ENCODE peak calls at places on chromosomes 6 and 20, in eight cellular contexts. M is sigmoid colon, Z is transverse colon, L is spleen, R is HCT116, O is upper lobe of left lung, T is breast epithelium, I is K562. S is an unnamed sample.

GRCh38 chr20:25720285-25720684 is 23.6 kb upstream of the ZNF337 start:
- DNase-seq in M (no peak), Z (no peak), L (no peak), R (no peak), O (no peak), T (no peak), I (no peak), S (no peak)

GRCh38 chr6:170439366-170440351 is 113.4 kb downstream of the PSMB1 start:
- DNase-seq in M (peak), Z (no peak), L (peak), R (no peak), O (no peak), T (no peak), I (no peak), S (no peak)

GRCh38 chr6:41286544-41287346 is at the start of gene TREM1:
- DNase-seq in M (peak), Z (peak), L (peak), R (no peak), O (peak), T (no peak), I (peak), S (no peak)

GRCh38 chr6:129046526-129046925 is 163.6 kb downstream of the LAMA2 start:
- DNase-seq in M (no peak), Z (no peak), L (no peak), R (no peak), O (no peak), T (no peak), I (no peak), S (no peak)

GRCh38 chr6:48747040-48747439 is 636.0 kb upstream of the PTCHD4 start:
- DNase-seq in M (no peak), Z (no peak), L (no peak), R (no peak), O (no peak), T (no peak), I (no peak), S (no peak)

GRCh38 chr6:139655783-139656705 is 281.6 kb upstream of the CITED2 start:
- DNase-seq in M (no peak), Z (peak), L (no peak), R (peak), O (no peak), T (no peak), I (peak), S (no peak)

GRCh38 chr6:110422444-110422822 is 7.1 kb upstream of the DDO start:
- DNase-seq in M (no peak), Z (no peak), L (no peak), R (no peak), O (no peak), T (no peak), I (no peak), S (no peak)

GRCh38 chr20:3313681-3314080 is 74.7 kb upstream of the SLC4A11 start:
- DNase-seq in M (no peak), Z (no peak), L (no peak), R (no peak), O (no peak), T (no peak), I (no peak), S (no peak)

GRCh38 chr6:41677430-41678045 is 39.3 kb downstream of the MDFI start:
- DNase-seq in M (no peak), Z (no peak), L (peak), R (no peak), O (no peak), T (no peak), I (no peak), S (no peak)

GRCh38 chr6:122438975-122439374 is 32.6 kb downstream of the SERINC1 start:
- DNase-seq in M (no peak), Z (no peak), L (no peak), R (no peak), O (no peak), T (no peak), I (no peak), S (no peak)

GRCh38 chr6:169863710-169864109 is 112.3 kb downstream of the ERMARD start:
- DNase-seq in M (no peak), Z (no peak), L (no peak), R (no peak), O (no peak), T (no peak), I (no peak), S (no peak)

GRCh38 chr20:10398834-10399369 is 35.1 kb downstream of the MKKS start:
- DNase-seq in M (no peak), Z (no peak), L (no peak), R (no peak), O (no peak), T (no peak), I (no peak), S (no peak)

GRCh38 chr20:17645010-17645409 is 37.0 kb downstream of the RRBP1 start:
- DNase-seq in M (no peak), Z (no peak), L (peak), R (no peak), O (no peak), T (no peak), I (no peak), S (no peak)

GRCh38 chr6:119742188-119742803 is 392.7 kb upstream of the MAN1A1 start:
- DNase-seq in M (no peak), Z (peak), L (peak), R (peak), O (peak), T (no peak), I (peak), S (peak)

GRCh38 chr6:76026101-76026500 is 46.4 kb downstream of the IMPG1 start:
- DNase-seq in M (no peak), Z (no peak), L (no peak), R (no peak), O (no peak), T (no peak), I (no peak), S (no peak)

GRCh38 chr20:20022498-20022897 is 5.3 kb downstream of the NAA20 start:
- DNase-seq in M (no peak), Z (no peak), L (no peak), R (no peak), O (no peak), T (no peak), I (no peak), S (no peak)

GRCh38 chr20:35523298-35523888 is 6.1 kb downstream of the C20orf173 start:
- DNase-seq in M (no peak), Z (no peak), L (no peak), R (no peak), O (no peak), T (no peak), I (peak), S (no peak)

GRCh38 chr6:13247627-13248026 is 80.7 kb downstream of the TBC1D7 start:
- DNase-seq in M (no peak), Z (no peak), L (no peak), R (no peak), O (no peak), T (no peak), I (no peak), S (no peak)

GRCh38 chr6:23477576-23477975 is 648.4 kb upstream of the NRSN1 start:
- DNase-seq in M (no peak), Z (no peak), L (no peak), R (no peak), O (no peak), T (no peak), I (no peak), S (no peak)

GRCh38 chr6:44074383-44075136 is 52.7 kb downstream of the MRPL14 start:
- DNase-seq in M (peak), Z (peak), L (peak), R (no peak), O (peak), T (no peak), I (peak), S (no peak)

GRCh38 chr6:42279144-42279781 is 61.6 kb upstream of the MRPS10 start:
- DNase-seq in M (peak), Z (peak), L (peak), R (no peak), O (peak), T (no peak), I (no peak), S (no peak)

GRCh38 chr20:4633780-4634179 is 87.9 kb upstream of the PRND start:
- DNase-seq in M (no peak), Z (no peak), L (no peak), R (no peak), O (no peak), T (no peak), I (no peak), S (no peak)

GRCh38 chr6:148509789-148510581 is 167.3 kb downstream of the SASH1 start:
- DNase-seq in M (peak), Z (peak), L (no peak), R (no peak), O (peak), T (no peak), I (no peak), S (no peak)

GRCh38 chr20:11651138-11651537 is 266.6 kb upstream of the BTBD3 start:
- DNase-seq in M (no peak), Z (no peak), L (no peak), R (no peak), O (no peak), T (no peak), I (no peak), S (no peak)

GRCh38 chr6:38632490-38632889 is 7.2 kb downstream of the BTBD9 start:
- DNase-seq in M (no peak), Z (no peak), L (no peak), R (no peak), O (peak), T (no peak), I (no peak), S (no peak)

GRCh38 chr6:99013661-99014458 is 66.1 kb upstream of the FBXL4 start:
- DNase-seq in M (no peak), Z (no peak), L (no peak), R (no peak), O (no peak), T (no peak), I (no peak), S (no peak)

GRCh38 chr6:145147981-145148380 is 587.3 kb downstream of the EPM2A start:
- DNase-seq in M (no peak), Z (no peak), L (no peak), R (no peak), O (no peak), T (no peak), I (no peak), S (no peak)

GRCh38 chr6:145148392-145149175 is 586.7 kb downstream of the EPM2A start:
- DNase-seq in M (no peak), Z (no peak), L (no peak), R (peak), O (peak), T (peak), I (no peak), S (peak)

GRCh38 chr6:145143379-145143778 is 591.9 kb downstream of the EPM2A start:
- DNase-seq in M (no peak), Z (no peak), L (no peak), R (no peak), O (no peak), T (no peak), I (no peak), S (no peak)

GRCh38 chr6:145151624-145152023 is 583.7 kb downstream of the EPM2A start:
- DNase-seq in M (no peak), Z (no peak), L (no peak), R (no peak), O (no peak), T (no peak), I (no peak), S (no peak)

DNA sequence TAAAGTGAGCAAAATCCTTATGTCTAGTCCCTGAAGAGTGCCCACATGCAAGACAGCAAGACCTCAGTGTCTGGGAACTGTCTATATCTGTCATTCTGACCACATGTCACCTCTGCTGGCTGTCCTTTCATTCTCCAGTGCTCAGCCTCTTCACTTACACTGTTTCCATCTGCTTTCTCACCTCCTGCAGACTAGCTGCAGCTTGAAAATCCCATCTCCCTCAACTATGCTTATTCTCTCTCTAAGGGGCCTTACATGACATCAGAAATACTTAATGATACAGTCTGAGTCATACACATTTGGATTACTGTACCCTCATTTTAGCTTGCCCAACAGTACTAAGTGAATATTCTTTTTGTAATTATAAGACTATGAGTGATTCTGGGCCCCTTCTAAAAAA is 587.8 kb downstream of the EPM2A start:
- DNase-seq in M (no peak), Z (no peak), L (no peak), R (no peak), O (no peak), T (no peak), I (no peak), S (no peak)
- TF ChIP-seq POLR2AphosphoS5 in M (no peak), Z (no peak), L (no peak), R (no peak), O (no peak), T (no peak), I (no peak), S (no peak)

GRCh38 chr6:54133186-54133585 is 21.9 kb downstream of the MLIP start:
- DNase-seq in M (no peak), Z (no peak), L (no peak), R (no peak), O (no peak), T (no peak), I (no peak), S (no peak)

GRCh38 chr6:54134934-54135333 is 23.7 kb downstream of the MLIP start:
- DNase-seq in M (no peak), Z (no peak), L (no peak), R (no peak), O (no peak), T (no peak), I (no peak), S (no peak)

GRCh38 chr6:54132587-54132986 is 21.3 kb downstream of the MLIP start:
- DNase-seq in M (no peak), Z (no peak), L (no peak), R (no peak), O (no peak), T (no peak), I (no peak), S (no peak)

GRCh38 chr6:54138795-54139194 is 27.6 kb downstream of the MLIP start:
- DNase-seq in M (no peak), Z (no peak), L (no peak), R (no peak), O (no peak), T (no peak), I (no peak), S (no peak)

DNA sequence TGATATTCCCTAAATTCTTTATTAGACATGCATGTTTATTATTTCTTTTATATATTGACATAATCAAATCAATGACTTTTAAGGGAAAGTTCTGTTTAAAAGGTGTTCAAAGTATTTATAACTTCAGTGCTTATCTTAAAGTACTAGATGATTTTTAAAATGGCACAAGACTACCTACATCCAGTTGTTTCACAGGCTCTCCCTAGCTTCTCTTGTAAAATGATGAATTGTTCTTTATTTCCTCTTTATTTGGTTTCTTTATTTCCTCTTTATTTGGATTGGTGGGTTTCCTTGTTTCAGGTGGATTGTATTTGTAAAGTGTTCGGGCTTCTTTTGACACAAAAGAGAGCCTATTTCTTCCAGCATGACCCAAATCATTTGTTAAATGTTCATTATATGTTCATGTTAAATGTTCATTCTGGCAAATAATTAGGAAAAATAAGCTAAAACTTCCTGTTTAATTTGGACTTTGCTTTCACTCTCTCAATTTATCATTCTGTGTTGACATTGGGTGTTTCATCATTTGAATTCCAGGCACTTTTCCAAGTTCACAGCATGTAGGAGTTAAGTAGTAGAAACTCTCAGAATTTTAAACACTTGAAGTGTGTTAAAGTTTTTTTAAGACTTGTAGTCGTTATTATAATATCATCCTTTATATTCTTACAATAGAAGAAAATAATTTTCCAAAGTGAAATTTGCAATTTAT is 24.6 kb downstream of the MLIP start:
- DNase-seq in M (no peak), Z (no peak), L (no peak), R (no peak), O (no peak), T (no peak), I (no peak), S (no peak)
- TF ChIP-seq POLR2AphosphoS5 in M (no peak), Z (no peak), L (no peak), R (no peak), O (no peak), T (no peak), I (no peak), S (no peak)

GRCh38 chr20:63139369-63139768 is 76.6 kb downstream of the YTHDF1 start:
- DNase-seq in M (no peak), Z (no peak), L (peak), R (no peak), O (no peak), T (no peak), I (no peak), S (no peak)

GRCh38 chr20:63139856-63140255 is 76.1 kb downstream of the YTHDF1 start:
- DNase-seq in M (no peak), Z (no peak), L (peak), R (no peak), O (no peak), T (no peak), I (no peak), S (no peak)

GRCh38 chr20:63136296-63136695 is 79.6 kb downstream of the YTHDF1 start:
- DNase-seq in M (no peak), Z (no peak), L (peak), R (no peak), O (no peak), T (no peak), I (no peak), S (no peak)

GRCh38 chr20:63138855-63139341 is 77.0 kb downstream of the YTHDF1 start:
- DNase-seq in M (no peak), Z (no peak), L (peak), R (no peak), O (no peak), T (no peak), I (no peak), S (no peak)

DNA sequence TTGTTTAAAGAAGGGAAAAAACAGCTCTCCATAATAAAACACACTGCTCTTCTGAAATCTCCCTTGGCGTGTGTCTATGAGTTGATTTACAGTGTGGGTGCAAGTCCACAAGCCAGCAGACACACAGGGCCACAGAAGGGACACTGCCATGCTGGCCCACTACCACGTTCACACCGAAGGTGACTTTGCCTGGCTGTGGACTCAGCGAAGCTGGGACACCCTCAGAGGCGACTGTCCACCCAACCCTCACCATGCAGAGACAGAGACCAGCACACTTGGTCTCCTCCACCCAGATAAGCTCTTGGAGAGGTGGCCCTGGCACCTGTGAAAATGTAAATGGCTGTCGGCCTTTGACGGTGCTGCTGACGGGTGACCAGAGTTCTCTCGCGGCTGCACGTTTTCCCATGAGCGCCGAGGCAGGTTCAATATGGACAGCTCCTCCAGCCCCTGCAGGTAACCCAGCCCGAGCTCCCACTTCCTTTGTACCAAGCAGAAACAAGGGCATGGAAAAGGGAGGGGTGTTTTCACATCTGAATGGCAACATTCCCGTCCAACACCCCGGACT is 78.0 kb downstream of the YTHDF1 start:
- DNase-seq in M (no peak), Z (no peak), L (peak), R (no peak), O (no peak), T (no peak), I (no peak), S (no peak)
- TF ChIP-seq POLR2AphosphoS5 in M (no peak), Z (no peak), L (no peak), R (no peak), O (no peak), T (no peak), I (no peak), S (no peak)

GRCh38 chr20:49287555-49288249 is 9.8 kb upstream of the ZNFX1 start:
- DNase-seq in M (no peak), Z (no peak), L (no peak), R (no peak), O (no peak), T (no peak), I (peak), S (no peak)

GRCh38 chr20:49285813-49286494 is 8.1 kb upstream of the ZNFX1 start:
- DNase-seq in M (no peak), Z (no peak), L (no peak), R (no peak), O (no peak), T (no peak), I (no peak), S (no peak)

GRCh38 chr20:49288784-49289696 is 11.2 kb upstream of the ZNFX1 start:
- DNase-seq in M (no peak), Z (no peak), L (no peak), R (no peak), O (peak), T (no peak), I (no peak), S (no peak)

GRCh38 chr20:49286689-49287551 is 9.1 kb upstream of the ZNFX1 start:
- DNase-seq in M (no peak), Z (peak), L (no peak), R (no peak), O (no peak), T (no peak), I (peak), S (no peak)

DNA sequence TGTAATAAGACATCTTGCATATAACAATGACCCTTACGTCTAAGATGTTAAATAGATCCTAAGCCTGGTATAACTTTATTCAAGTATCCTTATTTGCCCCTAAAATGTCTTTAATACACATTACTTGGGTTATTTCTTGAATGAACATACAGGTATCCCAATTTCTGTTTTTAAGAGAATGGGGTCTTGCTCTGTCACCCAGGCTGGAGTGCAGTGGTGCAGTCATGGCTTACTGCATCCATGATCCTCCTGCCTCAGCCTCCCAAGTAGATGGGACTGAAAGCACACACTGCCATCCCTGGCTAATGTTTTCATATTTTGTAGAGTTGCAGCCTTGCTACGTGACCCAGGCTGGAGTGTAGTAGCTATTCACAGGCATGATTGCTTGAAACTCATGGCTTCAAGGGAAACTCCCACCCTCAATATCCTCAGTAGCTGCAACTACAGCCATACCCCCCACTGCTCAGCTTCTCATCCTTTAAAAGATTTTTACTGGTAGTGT is 10.4 kb upstream of the ZNFX1 start:
- DNase-seq in M (no peak), Z (no peak), L (no peak), R (no peak), O (no peak), T (no peak), I (no peak), S (no peak)
- TF ChIP-seq POLR2AphosphoS5 in M (no peak), Z (no peak), L (no peak), R (no peak), O (no peak), T (no peak), I (peak), S (peak)